ENCODE peak calls at places on chromosomes 1 and 21, in seven cellular contexts. Q is HepG2, D is SK-N-SH, E is H1, H is HCT116, Z is K562, S is GM12878. L is an unnamed sample.

GRCh38 chr1:10724511-10724910 is 71.9 kb downstream of the CASZ1 start:
- DNase-seq in Q (no peak), D (peak), E (no peak), H (no peak), Z (no peak), S (no peak), L (no peak)

GRCh38 chr1:188958461-188959115 is 1519.1 kb downstream of the BRINP3 start:
- DNase-seq in Q (no peak), D (no peak), E (no peak), H (no peak), Z (no peak), S (no peak), L (peak)

GRCh38 chr1:225651376-225651871 is 1.5 kb downstream of the ENAH start:
- DNase-seq in Q (no peak), D (no peak), E (no peak), H (no peak), Z (no peak), S (no peak), L (peak)

GRCh38 chr21:21163904-21164303 is 165.7 kb downstream of the NCAM2 start:
- DNase-seq in Q (peak), D (peak), E (peak), H (peak), Z (peak), S (no peak), L (peak)

GRCh38 chr1:21066365-21067012 is 110.2 kb downstream of the EIF4G3 start:
- DNase-seq in Q (no peak), D (no peak), E (no peak), H (no peak), Z (no peak), S (no peak), L (no peak)

GRCh38 chr1:245997471-245998258 is 509.4 kb downstream of the SMYD3 start:
- DNase-seq in Q (no peak), D (no peak), E (no peak), H (no peak), Z (no peak), S (no peak), L (peak)

GRCh38 chr1:21783679-21784603 is 992 bp upstream of the USP48 start:
- DNase-seq in Q (peak), D (peak), E (peak), H (no peak), Z (peak), S (peak), L (no peak)

GRCh38 chr1:38246955-38247952 is 200.7 kb upstream of the POU3F1 start:
- DNase-seq in Q (peak), D (no peak), E (no peak), H (no peak), Z (no peak), S (no peak), L (no peak)

GRCh38 chr1:226457307-226457712 is 49.4 kb upstream of the PARP1 start:
- DNase-seq in Q (no peak), D (no peak), E (peak), H (no peak), Z (peak), S (no peak), L (no peak)

GRCh38 chr21:17455028-17455353 is 57.9 kb upstream of the CXADR start:
- DNase-seq in Q (no peak), D (no peak), E (no peak), H (no peak), Z (no peak), S (no peak), L (no peak)

GRCh38 chr21:17451364-17451869 is 61.4 kb upstream of the CXADR start:
- DNase-seq in Q (peak), D (no peak), E (no peak), H (no peak), Z (no peak), S (no peak), L (no peak)

GRCh38 chr21:17455451-17455850 is 57.4 kb upstream of the CXADR start:
- DNase-seq in Q (peak), D (no peak), E (no peak), H (no peak), Z (no peak), S (no peak), L (no peak)

GRCh38 chr21:17458279-17458678 is 54.6 kb upstream of the CXADR start:
- DNase-seq in Q (no peak), D (no peak), E (peak), H (no peak), Z (no peak), S (no peak), L (no peak)

GRCh38 chr21:17454315-17455027 is 58.4 kb upstream of the CXADR start:
- DNase-seq in Q (peak), D (peak), E (peak), H (peak), Z (peak), S (no peak), L (no peak)
- TF ChIP-seq JUND in Q (peak), D (no peak), E (no peak), H (no peak), Z (peak), S (no peak), L (no peak)

GRCh38 chr1:183915634-183916510 is 111.0 kb downstream of the RGL1 start:
- DNase-seq in Q (peak), D (peak), E (peak), H (peak), Z (peak), S (peak), L (peak)
- TF ChIP-seq JUND in Q (no peak), D (peak), E (peak), H (peak), Z (peak), S (no peak), L (no peak)

DNA sequence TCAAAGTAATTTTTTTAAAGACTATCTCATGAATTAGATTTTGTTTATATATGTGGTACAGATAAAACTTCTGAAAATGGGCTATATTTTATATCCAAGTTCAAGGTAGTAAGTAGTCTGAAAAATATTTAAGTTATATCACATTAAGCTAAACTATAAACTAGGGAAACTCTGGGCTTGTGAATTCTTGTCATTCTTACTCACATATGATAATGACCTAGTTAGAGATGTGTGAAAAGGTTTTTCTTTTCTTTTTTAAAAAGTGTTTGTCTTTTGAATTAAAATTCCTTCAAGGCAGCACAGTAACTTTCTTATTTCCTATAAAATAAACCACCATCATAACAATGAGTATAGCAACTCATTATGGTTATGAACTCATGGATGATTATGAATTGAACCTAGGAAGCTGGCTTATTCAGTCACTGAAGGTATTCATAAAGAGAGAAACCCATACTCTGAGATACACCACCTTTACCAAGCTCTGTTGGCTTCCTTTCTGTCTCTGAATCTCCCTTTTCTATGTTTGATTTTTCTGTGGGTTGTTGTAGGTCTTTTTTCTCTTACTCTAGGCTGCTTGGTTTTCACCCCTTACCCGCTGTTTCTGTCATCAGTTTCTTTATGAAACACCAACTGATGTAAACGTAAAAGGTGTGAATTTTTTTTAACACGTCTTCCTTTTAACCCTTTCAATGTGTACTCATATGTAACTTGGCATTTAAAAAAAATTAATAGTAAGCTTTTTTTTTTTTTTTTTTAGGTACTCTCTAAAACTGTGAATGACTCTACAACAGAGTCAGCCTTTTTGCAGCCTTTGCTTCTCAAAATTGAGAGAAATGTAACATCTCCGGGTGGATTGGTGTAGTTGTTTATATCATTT is 25.2 kb downstream of the IL12RB2 start:
- DNase-seq in Q (no peak), D (no peak), E (no peak), H (no peak), Z (no peak), S (peak), L (no peak)
- TF ChIP-seq JUND in Q (no peak), D (no peak), E (no peak), H (no peak), Z (no peak), S (peak), L (no peak)

DNA sequence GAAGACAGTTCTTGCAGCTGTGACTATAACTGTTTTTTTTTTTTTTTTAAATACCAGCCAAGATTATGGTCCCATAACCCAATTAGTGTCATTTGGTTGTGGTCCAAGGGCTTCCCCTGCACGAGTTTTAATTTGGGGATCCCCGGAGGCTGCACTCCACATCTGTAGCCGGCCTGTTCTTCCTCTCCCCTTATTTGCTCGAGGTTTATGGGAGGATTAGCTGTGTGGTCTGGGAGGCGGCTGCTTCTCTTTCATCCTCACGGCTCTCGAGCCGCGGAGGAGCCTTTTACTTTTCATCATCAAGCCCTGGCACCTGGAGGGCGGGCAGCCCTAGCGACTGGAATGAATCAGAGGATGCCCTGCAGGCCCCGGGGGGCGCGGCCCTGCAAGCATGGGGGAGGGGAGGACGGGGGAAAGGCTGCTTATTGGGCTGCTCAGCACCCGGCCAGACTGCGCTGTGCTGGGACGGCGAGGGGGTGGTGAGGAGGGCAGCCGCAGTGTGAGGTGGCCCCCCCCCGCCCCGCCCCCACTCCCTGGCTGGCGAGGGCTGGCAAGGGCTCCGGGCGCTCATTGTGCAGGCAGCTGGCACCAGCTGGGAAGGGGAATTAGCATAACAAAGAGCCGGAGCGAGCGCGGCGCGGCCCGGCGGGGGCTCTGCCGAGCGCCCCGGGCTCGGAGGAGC is 18.5 kb downstream of the SERTAD4 start:
- DNase-seq in Q (no peak), D (peak), E (peak), H (peak), Z (no peak), S (no peak), L (peak)
- TF ChIP-seq JUND in Q (no peak), D (peak), E (no peak), H (no peak), Z (no peak), S (no peak), L (no peak)

GRCh38 chr1:163197022-163197421 is 5.7 kb downstream of the RGS5 start:
- DNase-seq in Q (no peak), D (no peak), E (no peak), H (no peak), Z (no peak), S (no peak), L (no peak)

GRCh38 chr1:163203561-163203960 is 845 bp upstream of the RGS5 start:
- DNase-seq in Q (no peak), D (no peak), E (no peak), H (no peak), Z (no peak), S (no peak), L (no peak)

GRCh38 chr1:163205513-163205912 is 2.8 kb upstream of the RGS5 start:
- DNase-seq in Q (no peak), D (no peak), E (no peak), H (no peak), Z (no peak), S (no peak), L (no peak)

GRCh38 chr1:163202833-163203451 is at the start of gene RGS5:
- DNase-seq in Q (no peak), D (peak), E (peak), H (no peak), Z (no peak), S (no peak), L (no peak)

GRCh38 chr1:163201906-163202305 is 810 bp downstream of the RGS5 start:
- DNase-seq in Q (no peak), D (no peak), E (no peak), H (no peak), Z (no peak), S (no peak), L (no peak)
- TF ChIP-seq JUND in Q (no peak), D (no peak), E (no peak), H (no peak), Z (no peak), S (no peak), L (no peak)

DNA sequence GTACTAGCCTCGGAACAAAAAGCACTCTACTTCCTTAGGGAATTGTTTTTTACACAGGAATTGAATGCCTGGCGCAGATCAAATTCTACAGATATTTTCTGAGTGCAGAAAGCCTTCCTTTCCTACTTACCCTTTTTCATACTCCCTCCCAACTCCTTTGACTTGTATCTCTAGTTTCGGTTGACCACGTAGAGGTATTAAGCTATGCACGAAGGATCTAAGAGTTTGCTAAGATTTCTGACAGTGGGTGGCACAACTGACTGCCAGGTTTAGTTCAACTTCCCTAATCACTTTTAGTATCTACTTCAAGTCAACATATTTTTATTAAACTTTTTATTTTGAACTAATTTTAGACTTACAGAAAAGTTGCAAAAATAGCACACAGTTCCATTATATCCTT is 5.0 kb downstream of the TOR1AIP2 start:
- DNase-seq in Q (no peak), D (no peak), E (no peak), H (no peak), Z (no peak), S (no peak), L (no peak)
- TF ChIP-seq JUND in Q (no peak), D (no peak), E (no peak), H (no peak), Z (no peak), S (no peak), L (no peak)

GRCh38 chr1:56329970-56330369 is 249.4 kb downstream of the PLPP3 start:
- DNase-seq in Q (peak), D (no peak), E (no peak), H (no peak), Z (no peak), S (no peak), L (no peak)

GRCh38 chr1:56331207-56331891 is 248.0 kb downstream of the PLPP3 start:
- DNase-seq in Q (peak), D (no peak), E (no peak), H (no peak), Z (no peak), S (no peak), L (peak)

GRCh38 chr1:56333461-56333860 is 245.9 kb downstream of the PLPP3 start:
- DNase-seq in Q (no peak), D (no peak), E (no peak), H (no peak), Z (no peak), S (no peak), L (no peak)

GRCh38 chr1:56331892-56332567 is 247.3 kb downstream of the PLPP3 start:
- DNase-seq in Q (peak), D (no peak), E (no peak), H (no peak), Z (no peak), S (peak), L (no peak)

GRCh38 chr1:56330400-56331026 is 248.8 kb downstream of the PLPP3 start:
- DNase-seq in Q (peak), D (no peak), E (no peak), H (no peak), Z (no peak), S (peak), L (no peak)
- TF ChIP-seq JUND in Q (no peak), D (peak), E (no peak), H (no peak), Z (peak), S (peak), L (no peak)

GRCh38 chr1:212641956-212642355 is 33.4 kb downstream of the ATF3 start:
- DNase-seq in Q (no peak), D (no peak), E (no peak), H (no peak), Z (no peak), S (no peak), L (no peak)

GRCh38 chr1:212646588-212646987 is 38.0 kb downstream of the ATF3 start:
- DNase-seq in Q (no peak), D (no peak), E (no peak), H (no peak), Z (no peak), S (no peak), L (no peak)

GRCh38 chr1:212647004-212647403 is 38.4 kb downstream of the ATF3 start:
- DNase-seq in Q (no peak), D (no peak), E (peak), H (no peak), Z (no peak), S (no peak), L (no peak)

GRCh38 chr1:212645563-212646543 is 37.3 kb downstream of the ATF3 start:
- DNase-seq in Q (peak), D (no peak), E (peak), H (no peak), Z (no peak), S (no peak), L (no peak)

GRCh38 chr1:212644866-212645556 is 36.5 kb downstream of the ATF3 start:
- DNase-seq in Q (no peak), D (no peak), E (peak), H (no peak), Z (no peak), S (no peak), L (no peak)
- TF ChIP-seq JUND in Q (no peak), D (no peak), E (no peak), H (no peak), Z (no peak), S (no peak), L (no peak)

GRCh38 chr1:185402930-185403329 is 85.9 kb upstream of the IVNS1ABP start:
- DNase-seq in Q (no peak), D (no peak), E (no peak), H (no peak), Z (no peak), S (no peak), L (no peak)

GRCh38 chr1:185400057-185400456 is 83.0 kb upstream of the IVNS1ABP start:
- DNase-seq in Q (peak), D (no peak), E (no peak), H (no peak), Z (no peak), S (no peak), L (no peak)

GRCh38 chr1:185398599-185398998 is 81.6 kb upstream of the IVNS1ABP start:
- DNase-seq in Q (no peak), D (no peak), E (no peak), H (no peak), Z (no peak), S (no peak), L (no peak)

GRCh38 chr1:185398022-185398421 is 81.0 kb upstream of the IVNS1ABP start:
- DNase-seq in Q (no peak), D (no peak), E (no peak), H (no peak), Z (no peak), S (no peak), L (no peak)

DNA sequence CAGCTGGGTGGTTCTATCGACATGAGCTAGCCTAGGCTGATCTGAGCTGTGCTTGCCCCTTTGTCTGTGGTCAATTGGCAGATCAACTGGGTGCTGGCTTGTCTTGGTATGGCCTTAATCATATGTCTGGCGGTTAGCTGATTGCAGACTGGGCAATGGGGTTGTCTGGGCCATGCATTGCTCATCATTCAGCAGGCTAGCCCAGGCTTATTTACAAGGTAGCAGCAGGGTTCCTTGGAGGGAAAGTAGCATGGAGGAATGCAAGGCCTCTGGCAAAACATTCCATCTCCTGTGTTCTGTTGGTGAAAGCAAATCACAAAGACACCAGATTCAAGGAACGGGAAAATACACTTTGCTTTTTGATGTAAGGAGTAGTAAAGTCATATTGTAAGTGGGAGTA is 84.0 kb upstream of the IVNS1ABP start:
- DNase-seq in Q (no peak), D (no peak), E (peak), H (no peak), Z (no peak), S (no peak), L (no peak)
- TF ChIP-seq JUND in Q (no peak), D (no peak), E (no peak), H (no peak), Z (no peak), S (no peak), L (no peak)